ENCODE peak calls at places on chromosomes 11 and 22, in five cellular contexts. V is MM.1S, K is tibial artery, U is Peyer's patch, E is PC-9. S is an unnamed sample. For H3K36me3, the result is how much of the 10 kb centered on the place peaks cover.

GRCh38 chr11:1446623-1447022 is 40.0 kb downstream of the MOB2 start:
- DNase-seq in V (no peak), K (no peak), U (no peak), E (no peak), S (no peak)

GRCh38 chr11:19499999-19500398 is 212.6 kb upstream of the NAV2 start:
- DNase-seq in V (no peak), K (no peak), U (no peak), E (no peak), S (no peak)

GRCh38 chr22:30424471-30425326 is 869 bp upstream of the MTFP1 start:
- DNase-seq in V (peak), K (no peak), U (no peak), E (no peak), S (peak)

GRCh38 chr11:91239359-91239758 is 985.3 kb upstream of the FAT3 start:
- DNase-seq in V (peak), K (no peak), U (no peak), E (peak), S (no peak)

GRCh38 chr11:20156876-20157613 is 3.2 kb downstream of the DBX1 start:
- DNase-seq in V (peak), K (no peak), U (no peak), E (no peak), S (no peak)

GRCh38 chr11:119791701-119792151 is 62.7 kb upstream of the NECTIN1 start:
- DNase-seq in V (no peak), K (peak), U (peak), E (no peak), S (no peak)

GRCh38 chr11:19380375-19380774 is 139.6 kb upstream of the E2F8 start:
- DNase-seq in V (no peak), K (no peak), U (no peak), E (peak), S (no peak)

GRCh38 chr11:119148855-119149370 is at the start of gene ABCG4:
- DNase-seq in V (no peak), K (no peak), U (no peak), E (no peak), S (peak)

GRCh38 chr11:15687342-15687741 is 572.6 kb downstream of the INSC start:
- DNase-seq in V (no peak), K (no peak), U (no peak), E (no peak), S (no peak)

GRCh38 chr22:45180280-45180679 is 16.6 kb downstream of the NUP50 start:
- DNase-seq in V (no peak), K (no peak), U (no peak), E (no peak), S (no peak)

GRCh38 chr22:45181240-45181639 is 17.5 kb downstream of the NUP50 start:
- DNase-seq in V (no peak), K (no peak), U (no peak), E (no peak), S (no peak)

GRCh38 chr22:45181766-45182165 is 18.0 kb downstream of the NUP50 start:
- DNase-seq in V (no peak), K (no peak), U (no peak), E (no peak), S (no peak)

GRCh38 chr22:45185718-45186511 is 22.2 kb downstream of the NUP50 start:
- DNase-seq in V (no peak), K (no peak), U (no peak), E (peak), S (no peak)

GRCh38 chr22:45183974-45184373 is 20.2 kb downstream of the NUP50 start:
- DNase-seq in V (no peak), K (no peak), U (no peak), E (no peak), S (no peak)
- H3K36me3 ChIP-seq in V (under half), K (half or more), U (under half), E (under half), S (half or more)

GRCh38 chr11:36469881-36470802 is 39.9 kb downstream of the TRAF6 start:
- DNase-seq in V (no peak), K (no peak), U (no peak), E (no peak), S (no peak)
- H3K4me3 ChIP-seq in V (no peak), K (no peak), U (no peak), E (no peak), S (no peak)

GRCh38 chr22:49896201-49896600 is 22.0 kb downstream of the ALG12 start:
- DNase-seq in V (no peak), K (no peak), U (no peak), E (no peak), S (no peak)
- H3K36me3 ChIP-seq in V (under half), K (under half), U (under half), E (under half), S (under half)

GRCh38 chr22:37591823-37592404 is 12.0 kb upstream of the LGALS2 start:
- DNase-seq in V (no peak), K (no peak), U (no peak), E (peak), S (no peak)
- H3K4me3 ChIP-seq in V (peak), K (no peak), U (no peak), E (peak), S (peak)

GRCh38 chr22:19454156-19454555 is 6.6 kb upstream of the C22orf39 start:
- DNase-seq in V (no peak), K (no peak), U (no peak), E (no peak), S (no peak)
- H3K36me3 ChIP-seq in V (under half), K (half or more), U (under half), E (under half), S (half or more)

GRCh38 chr11:97982512-97982911 is 1038.2 kb upstream of the CNTN5 start:
- DNase-seq in V (no peak), K (no peak), U (no peak), E (no peak), S (no peak)
- H3K4me3 ChIP-seq in V (no peak), K (no peak), U (no peak), E (no peak), S (no peak)

DNA sequence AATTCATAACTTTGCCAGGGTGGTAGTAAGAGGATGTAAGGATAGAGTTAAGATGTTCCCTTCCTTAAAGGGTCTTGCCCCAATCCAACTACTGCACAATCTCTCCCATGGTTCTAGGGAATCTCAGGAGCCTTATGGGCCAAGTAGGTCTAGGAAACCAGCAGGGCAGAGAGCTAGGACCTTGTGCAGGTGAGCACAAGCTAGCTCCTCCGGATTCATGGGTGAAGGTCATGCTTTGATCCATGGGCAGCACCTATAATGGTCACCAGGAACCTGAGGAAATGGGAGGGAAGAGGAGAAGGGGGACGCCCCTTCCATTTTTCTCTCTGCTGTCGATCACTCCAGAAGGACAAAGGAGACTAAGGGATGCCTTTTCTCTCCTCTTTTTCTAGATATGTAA is 16.8 kb downstream of the KCNJ11 start:
- DNase-seq in V (no peak), K (no peak), U (no peak), E (peak), S (peak)
- H3K36me3 ChIP-seq in V (under half), K (half or more), U (under half), E (under half), S (half or more)

DNA sequence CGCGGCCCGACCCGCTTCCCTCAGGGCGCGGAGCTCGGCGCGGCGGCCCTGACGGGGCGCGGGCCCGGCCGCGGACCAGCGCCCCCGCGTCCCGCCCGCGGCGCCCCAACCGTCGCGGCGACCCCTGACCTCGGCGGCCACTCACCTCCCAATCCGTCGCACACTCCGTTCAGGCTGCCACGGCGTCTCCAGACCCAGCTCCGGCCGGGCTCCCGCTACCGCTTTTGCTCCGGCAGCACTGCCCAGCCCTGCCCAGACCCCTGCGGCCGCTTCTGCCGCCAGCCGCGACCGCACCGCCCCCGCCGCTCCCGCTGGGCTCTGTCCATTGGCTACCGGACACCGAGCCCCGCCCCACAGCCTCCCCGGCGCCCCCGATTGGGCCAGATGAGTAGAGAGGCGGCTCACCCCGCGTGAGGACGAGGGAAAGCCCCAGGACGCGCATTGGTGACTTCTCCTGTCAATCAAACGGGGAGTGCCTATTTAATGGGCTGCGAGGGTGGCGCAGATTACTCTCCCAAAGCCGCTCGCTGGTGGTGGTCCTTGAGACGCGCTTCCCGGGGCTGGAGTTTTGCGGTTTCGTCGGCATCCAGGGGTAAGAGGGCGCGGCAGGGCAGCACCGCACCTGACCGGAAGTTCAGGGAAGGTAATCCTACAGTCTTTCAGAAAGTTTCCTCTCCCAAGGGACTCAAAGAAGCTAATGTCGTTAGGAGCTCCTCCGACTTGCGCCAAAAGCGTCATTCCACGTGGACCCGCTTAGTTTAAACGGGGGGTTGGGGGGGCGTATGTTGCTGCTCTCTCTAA is at the start of gene PACSIN2:
- DNase-seq in V (peak), K (peak), U (peak), E (peak), S (peak)
- H3K4me3 ChIP-seq in V (peak), K (peak), U (peak), E (peak), S (peak)

GRCh38 chr11:117222991-117223740 is 8.7 kb downstream of the PCSK7 start:
- DNase-seq in V (no peak), K (no peak), U (no peak), E (no peak), S (no peak)
- H3K36me3 ChIP-seq in V (under half), K (under half), U (under half), E (under half), S (half or more)

DNA sequence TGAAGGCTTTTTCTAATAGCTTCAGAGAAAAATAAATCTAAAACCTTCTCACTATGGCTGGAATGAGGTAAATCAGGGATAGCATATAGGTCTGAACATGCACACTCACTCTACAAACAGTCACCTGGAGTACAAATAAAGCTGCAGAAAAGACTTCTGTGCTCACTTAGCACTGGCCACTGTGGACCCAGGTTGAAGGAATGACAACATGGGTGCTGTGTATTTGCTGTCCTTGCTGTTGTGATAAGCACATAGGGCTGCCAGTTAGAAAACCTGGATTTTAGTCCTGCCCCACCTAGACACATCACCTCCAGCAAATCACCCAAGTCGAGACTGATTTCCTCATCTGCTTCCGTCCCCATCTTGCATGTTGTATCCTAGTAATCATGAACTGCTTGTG is 51.2 kb downstream of the FZD4 start:
- DNase-seq in V (no peak), K (no peak), U (no peak), E (no peak), S (no peak)
- H3K4me3 ChIP-seq in V (no peak), K (no peak), U (no peak), E (no peak), S (no peak)

S was measured in OCI-LY7.